ENCODE peak calls at places on chromosomes 1 and 21, in four cellular contexts. G is GM23338, H is lower lobe of right lung, D is cardiac fibroblast. C is an unnamed sample.
A peak's percentile ranks its signal among the peaks of the same experiment; 100 is the strongest.

GRCh38 chr1:199619202-199619601 is 408.3 kb upstream of the NR5A2 start:
- DNase-seq in G (peak; percentile 10), H (no peak), D (no peak), C (no peak)

GRCh38 chr1:44605904-44606615 is 68.2 kb downstream of the TMEM53 start:
- DNase-seq in G (no peak), H (no peak), D (peak; percentile 32), C (no peak)

GRCh38 chr1:85179517-85179916 is 21.3 kb downstream of the SYDE2 start:
- DNase-seq in G (no peak), H (no peak), D (no peak), C (no peak)

GRCh38 chr1:113976609-113977278 is 2.5 kb upstream of the OLFML3 start:
- DNase-seq in G (peak; percentile 79), H (no peak), D (peak; percentile 78), C (peak; percentile 50)

GRCh38 chr1:75796376-75797272 is at the start of gene MSH4:
- DNase-seq in G (peak; percentile 21), H (no peak), D (peak; percentile 33), C (no peak)

GRCh38 chr1:44553771-44554170 is 120.5 kb downstream of the TMEM53 start:
- DNase-seq in G (no peak), H (no peak), D (peak; percentile 68), C (no peak)

GRCh38 chr1:48807599-48808260 is 31.0 kb upstream of the BEND5 start:
- DNase-seq in G (no peak), H (no peak), D (no peak), C (no peak)

GRCh38 chr1:161198877-161199431 is at the start of gene ADAMTS4:
- DNase-seq in G (peak; percentile 63), H (no peak), D (peak; percentile 97), C (no peak)

GRCh38 chr1:115545096-115545720 is 96.6 kb upstream of the VANGL1 start:
- DNase-seq in G (no peak), H (no peak), D (no peak), C (no peak)

GRCh38 chr21:43703068-43703880 is 15.7 kb upstream of the PDXK start:
- DNase-seq in G (peak; percentile 67), H (peak; percentile 72), D (peak; percentile 79), C (no peak)

GRCh38 chr1:3393987-3394920 is 60.2 kb upstream of the ARHGEF16 start:
- DNase-seq in G (peak; percentile 34), H (no peak), D (no peak), C (no peak)

GRCh38 chr1:202349263-202349928 is 897 bp downstream of the PPP1R12B start:
- DNase-seq in G (no peak), H (no peak), D (peak; percentile 73), C (no peak)

GRCh38 chr21:42565886-42566523 is 52.4 kb downstream of the SLC37A1 start:
- DNase-seq in G (no peak), H (peak; percentile 44), D (no peak), C (no peak)

GRCh38 chr21:32940079-32941014 is 85.4 kb upstream of the OLIG2 start:
- DNase-seq in G (peak; percentile 89), H (no peak), D (peak; percentile 63), C (no peak)

GRCh38 chr1:213452504-213452903 is 401.5 kb downstream of the RPS6KC1 start:
- DNase-seq in G (no peak), H (no peak), D (no peak), C (no peak)

GRCh38 chr21:26840912-26841311 is 4.3 kb downstream of the ADAMTS1 start:
- DNase-seq in G (no peak), H (no peak), D (peak; percentile 82), C (peak; percentile 86)

GRCh38 chr1:159944623-159945455 is 574 bp downstream of the IGSF9 start:
- DNase-seq in G (peak; percentile 65), H (no peak), D (no peak), C (no peak)

GRCh38 chr1:53346814-53347176 is 18.9 kb upstream of the LRP8 start:
- DNase-seq in G (no peak), H (no peak), D (no peak), C (no peak)

GRCh38 chr1:85559890-85560289 is 20.7 kb upstream of the CCN1 start:
- DNase-seq in G (no peak), H (no peak), D (no peak), C (no peak)

GRCh38 chr1:9842073-9842711 is 18.4 kb upstream of the CLSTN1 start:
- DNase-seq in G (no peak), H (peak; percentile 32), D (no peak), C (no peak)

GRCh38 chr1:226457307-226457712 is 49.4 kb upstream of the PARP1 start:
- DNase-seq in G (peak; percentile 93), H (no peak), D (peak; percentile 34), C (no peak)

DNA sequence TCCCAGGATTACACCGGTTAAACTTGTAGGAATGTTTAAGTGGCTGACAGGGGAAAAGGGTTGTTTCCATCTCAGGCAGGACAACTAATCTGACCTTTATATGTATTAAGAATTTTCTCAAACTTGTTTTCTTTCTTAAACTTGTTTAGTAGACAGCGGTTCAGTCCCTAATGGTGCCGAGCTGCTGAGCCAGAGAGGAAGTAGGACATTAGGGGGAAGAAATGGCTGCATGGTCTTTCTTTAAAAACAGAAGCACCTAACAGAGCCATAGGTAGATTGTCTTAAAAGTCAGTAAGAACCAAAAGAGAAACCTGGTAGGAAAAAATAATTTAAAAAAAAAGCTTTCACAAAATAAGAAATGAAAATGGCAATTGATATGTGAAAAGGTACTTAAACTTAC is 3.3 kb downstream of the GBP4 start:
- DNase-seq in G (no peak), H (no peak), D (no peak), C (no peak)
- H3K4me3 ChIP-seq in G (no peak overlapping the region), H (peak overlapping the region; percentile 64), D (no peak overlapping the region), C (no peak overlapping the region)

DNA sequence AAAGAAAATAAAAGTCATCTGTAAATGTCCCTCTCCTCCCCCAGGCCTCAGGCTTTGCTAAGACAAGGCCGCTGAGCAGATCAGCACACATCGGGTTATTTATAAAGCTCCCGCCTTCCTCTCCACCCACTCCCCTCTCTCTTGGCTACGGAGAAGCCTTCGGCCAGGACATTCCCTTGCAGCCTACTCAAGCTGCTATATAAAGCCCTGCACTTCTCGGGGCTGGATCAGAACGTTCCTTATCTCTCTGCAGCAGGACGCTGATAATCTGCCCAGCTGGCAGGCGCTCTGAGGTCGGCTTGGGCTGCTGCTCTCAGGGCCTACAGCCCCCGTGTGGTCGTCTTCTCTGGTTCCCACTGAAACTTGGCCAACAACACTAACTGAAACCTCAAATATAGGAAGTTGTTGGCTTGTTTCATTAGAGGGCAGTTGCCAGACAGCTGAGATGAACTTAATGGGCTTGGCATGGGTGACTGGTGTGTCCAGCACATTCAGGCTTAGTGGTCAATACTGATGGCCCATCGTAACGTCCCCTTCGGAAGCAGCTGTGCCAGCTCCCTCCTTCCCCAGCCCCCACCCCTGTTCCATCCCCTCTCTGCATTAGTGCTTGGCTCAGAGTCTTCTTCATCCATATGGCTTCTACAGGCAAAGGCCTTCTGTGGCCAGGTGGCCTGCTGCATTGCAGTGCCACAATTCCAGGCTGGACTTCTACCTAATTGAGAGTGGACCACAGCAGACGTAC is 64.6 kb downstream of the IER5 start:
- DNase-seq in G (peak; percentile 62), H (peak; percentile 86), D (peak; percentile 73), C (no peak)
- TF ChIP-seq CTCF in G (peak; percentile 40), H (peak; percentile 50), D (peak; percentile 42), C (no peak)

DNA sequence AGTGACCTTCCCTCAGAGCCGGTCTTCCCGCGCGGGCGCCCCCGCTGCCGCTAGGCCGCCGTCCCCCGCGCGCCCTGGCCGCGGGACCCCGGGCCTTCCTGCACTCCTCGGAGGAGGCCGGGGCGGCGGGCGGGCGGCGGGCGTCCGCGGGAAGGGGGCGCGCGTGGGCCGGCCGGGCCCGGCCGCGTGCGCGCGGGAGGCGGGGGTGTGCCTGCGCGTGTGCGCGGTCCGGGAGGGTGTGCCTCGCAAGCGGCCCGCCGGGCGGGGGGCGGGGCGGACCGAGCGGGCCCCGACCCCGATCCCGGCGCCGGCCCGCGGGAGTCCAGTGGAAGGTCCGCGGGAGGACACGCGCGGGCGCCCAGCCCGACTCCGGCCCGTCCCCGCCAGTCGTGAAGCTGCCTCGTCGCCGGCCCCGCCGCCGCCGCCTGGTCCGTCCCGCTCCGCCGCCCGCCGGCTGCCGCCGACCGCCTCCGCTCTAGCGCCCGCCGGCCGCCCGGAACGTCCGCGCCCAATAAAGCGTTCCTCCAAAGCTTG is 438 bp downstream of the MRPS6 start:
- DNase-seq in G (peak; percentile 42), H (peak; percentile 61), D (no peak), C (no peak)
- H3K4me3 ChIP-seq in G (peak overlapping the region; percentile 88), H (peak overlapping the region; percentile 73), D (peak overlapping the region; percentile 85), C (peak overlapping the region; percentile 89)

DNA sequence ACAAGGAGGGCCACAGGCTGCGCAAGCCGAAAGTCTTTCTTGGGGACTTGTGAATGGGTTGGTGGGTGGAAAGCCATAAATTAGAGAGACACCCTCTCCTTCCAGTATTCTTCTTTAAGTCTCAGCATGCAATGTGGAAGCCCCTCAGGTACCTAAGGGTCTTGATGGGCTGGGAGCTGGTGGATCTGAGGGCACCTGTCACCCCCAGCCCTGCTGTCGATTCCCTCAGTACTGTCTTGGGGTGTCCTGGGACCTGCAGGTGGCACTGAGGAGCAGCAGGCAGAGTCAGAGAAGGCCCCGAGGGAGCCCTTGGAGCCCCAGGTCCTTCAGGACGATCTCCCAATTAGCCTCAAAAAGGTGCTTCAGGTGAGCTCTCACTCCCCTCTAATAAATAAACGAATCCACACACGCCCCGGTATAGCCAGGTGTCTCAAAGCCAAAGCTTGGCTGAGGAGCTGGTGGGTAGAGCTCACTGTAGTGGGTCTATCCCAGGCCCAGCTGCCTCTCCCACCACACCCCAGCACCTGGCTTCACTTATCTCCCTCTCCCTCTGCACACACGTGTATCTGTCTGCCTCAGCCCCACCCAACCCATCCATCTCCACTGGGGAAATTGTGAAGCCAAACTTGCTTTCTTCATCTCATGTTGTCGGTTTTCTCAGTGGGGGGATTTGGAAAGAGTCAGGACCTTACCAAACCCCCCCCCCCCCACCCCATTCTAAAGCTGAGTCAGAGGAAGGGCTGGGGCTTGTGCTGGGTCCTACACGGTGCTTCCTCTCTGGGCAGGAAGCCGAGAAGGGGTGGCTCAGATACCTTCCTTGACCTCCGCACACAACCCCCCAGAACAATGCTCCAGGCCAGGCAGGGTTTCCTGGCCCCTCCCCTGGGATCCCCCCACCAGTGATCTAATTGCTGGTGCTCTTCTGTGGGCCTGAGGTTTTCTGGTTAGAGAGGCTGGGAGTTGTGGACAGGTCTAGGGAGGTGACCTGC is 1.6 kb downstream of the ADAM15 start:
- DNase-seq in G (peak; percentile 46), H (no peak), D (no peak), C (no peak)
- TF ChIP-seq CTCF in G (peak; percentile 61), H (peak; percentile 21), D (peak; percentile 36), C (peak; percentile 54)

GRCh38 chr1:15728937-15729657 is 7.0 kb upstream of the SLC25A34 start:
- DNase-seq in G (no peak), H (no peak), D (no peak), C (no peak)
- H3K4me3 ChIP-seq in G (no peak overlapping the region), H (no peak overlapping the region), D (no peak overlapping the region), C (no peak overlapping the region)

GRCh38 chr1:55200667-55201066 is 14.5 kb downstream of the USP24 start:
- DNase-seq in G (no peak), H (no peak), D (no peak), C (no peak)

GRCh38 chr1:55196433-55197035 is 18.6 kb downstream of the USP24 start:
- DNase-seq in G (no peak), H (no peak), D (no peak), C (no peak)

GRCh38 chr1:55197106-55197505 is 18.1 kb downstream of the USP24 start:
- DNase-seq in G (no peak), H (no peak), D (no peak), C (no peak)

GRCh38 chr1:55195523-55196233 is 19.5 kb downstream of the USP24 start:
- DNase-seq in G (no peak), H (no peak), D (peak; percentile 77), C (no peak)

DNA sequence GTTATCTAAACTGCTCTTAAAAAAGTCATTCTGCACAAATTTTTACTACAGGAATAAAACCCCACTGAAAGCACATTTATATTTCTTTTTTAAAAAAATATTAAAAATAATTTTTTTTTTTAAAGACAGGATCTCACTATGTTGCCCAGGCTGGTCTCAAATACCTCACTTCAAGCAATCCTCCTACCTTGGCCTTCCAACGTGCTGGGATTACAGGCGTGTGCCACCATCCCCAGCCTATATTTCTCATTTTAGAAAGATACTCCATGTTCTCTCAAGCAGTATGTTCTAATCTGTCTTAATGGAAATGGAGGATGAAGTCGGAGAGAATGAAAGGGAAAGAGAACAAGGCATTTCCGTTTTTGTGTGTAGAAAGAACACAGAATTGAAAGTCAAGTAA is 17.1 kb downstream of the USP24 start:
- DNase-seq in G (no peak), H (no peak), D (no peak), C (no peak)
- TF ChIP-seq CTCF in G (no peak), H (no peak), D (no peak), C (no peak)

C was measured in epithelial cell of proximal tubule.